ENCODE peak calls at places on chromosomes 4 and X, in seven cellular contexts. One of them, this sample, is unnamed.

GRCh38 chr4:118335316-118335715 is 17.5 kb downstream of the PRSS12 start:
- DNase-seq in astrocyte of the cerebellum: no peak
- DNase-seq in mesothelial cell of epicardium: no peak
- DNase-seq in natural killer cell: no peak
- DNase-seq in heart left ventricle: no peak
- DNase-seq in astrocyte of the spinal cord: no peak
- DNase-seq in dorsolateral prefrontal cortex: no peak
- DNase-seq in this sample: no peak

GRCh38 chr4:180809439-180809838 is 1433.8 kb upstream of the TENM3 start:
- DNase-seq in astrocyte of the cerebellum: no peak
- DNase-seq in mesothelial cell of epicardium: no peak
- DNase-seq in natural killer cell: no peak
- DNase-seq in heart left ventricle: no peak
- DNase-seq in astrocyte of the spinal cord: no peak
- DNase-seq in dorsolateral prefrontal cortex: no peak
- DNase-seq in this sample: no peak

GRCh38 chr4:16909245-16909644 is 10.8 kb upstream of the LDB2 start:
- DNase-seq in astrocyte of the cerebellum: no peak
- DNase-seq in mesothelial cell of epicardium: no peak
- DNase-seq in natural killer cell: no peak
- DNase-seq in heart left ventricle: peak
- DNase-seq in astrocyte of the spinal cord: no peak
- DNase-seq in dorsolateral prefrontal cortex: no peak
- DNase-seq in this sample: no peak

GRCh38 chr4:158590219-158590618 is 68.5 kb downstream of the RXFP1 start:
- DNase-seq in astrocyte of the cerebellum: no peak
- DNase-seq in mesothelial cell of epicardium: no peak
- DNase-seq in natural killer cell: no peak
- DNase-seq in heart left ventricle: no peak
- DNase-seq in astrocyte of the spinal cord: no peak
- DNase-seq in dorsolateral prefrontal cortex: no peak
- DNase-seq in this sample: no peak

GRCh38 chr4:152856960-152857359 is 77.2 kb downstream of the ARFIP1 start:
- DNase-seq in astrocyte of the cerebellum: no peak
- DNase-seq in mesothelial cell of epicardium: no peak
- DNase-seq in natural killer cell: no peak
- DNase-seq in heart left ventricle: no peak
- DNase-seq in astrocyte of the spinal cord: no peak
- DNase-seq in dorsolateral prefrontal cortex: no peak
- DNase-seq in this sample: no peak

GRCh38 chr4:8214091-8214490 is 15.0 kb downstream of the SH3TC1 start:
- DNase-seq in astrocyte of the cerebellum: no peak
- DNase-seq in mesothelial cell of epicardium: no peak
- DNase-seq in natural killer cell: no peak
- DNase-seq in heart left ventricle: no peak
- DNase-seq in astrocyte of the spinal cord: no peak
- DNase-seq in dorsolateral prefrontal cortex: no peak
- DNase-seq in this sample: no peak

GRCh38 chrX:17697191-17697590 is 40.1 kb upstream of the SCML1 start:
- DNase-seq in astrocyte of the cerebellum: no peak
- DNase-seq in mesothelial cell of epicardium: no peak
- DNase-seq in natural killer cell: no peak
- DNase-seq in heart left ventricle: no peak
- DNase-seq in astrocyte of the spinal cord: no peak
- DNase-seq in dorsolateral prefrontal cortex: no peak
- DNase-seq in this sample: no peak

GRCh38 chr4:140005699-140006098 is 148.3 kb downstream of the MAML3 start:
- DNase-seq in astrocyte of the cerebellum: no peak
- DNase-seq in mesothelial cell of epicardium: no peak
- DNase-seq in natural killer cell: no peak
- DNase-seq in heart left ventricle: no peak
- DNase-seq in astrocyte of the spinal cord: no peak
- DNase-seq in dorsolateral prefrontal cortex: no peak
- DNase-seq in this sample: no peak

GRCh38 chrX:49846545-49846944 is 17.4 kb downstream of the PAGE4 start:
- DNase-seq in astrocyte of the cerebellum: no peak
- DNase-seq in mesothelial cell of epicardium: no peak
- DNase-seq in natural killer cell: no peak
- DNase-seq in heart left ventricle: no peak
- DNase-seq in astrocyte of the spinal cord: no peak
- DNase-seq in dorsolateral prefrontal cortex: no peak
- DNase-seq in this sample: no peak

GRCh38 chrX:46912673-46913491 is 661 bp downstream of the JADE3 start:
- DNase-seq in astrocyte of the cerebellum: no peak
- DNase-seq in mesothelial cell of epicardium: peak
- DNase-seq in natural killer cell: peak
- DNase-seq in heart left ventricle: peak
- DNase-seq in astrocyte of the spinal cord: peak
- DNase-seq in dorsolateral prefrontal cortex: no peak
- DNase-seq in this sample: peak

GRCh38 chrX:106606583-106606982 is 5.2 kb upstream of the RADX start:
- DNase-seq in astrocyte of the cerebellum: no peak
- DNase-seq in mesothelial cell of epicardium: no peak
- DNase-seq in natural killer cell: no peak
- DNase-seq in heart left ventricle: no peak
- DNase-seq in astrocyte of the spinal cord: no peak
- DNase-seq in dorsolateral prefrontal cortex: no peak
- DNase-seq in this sample: no peak

GRCh38 chr4:76571274-76571673 is 136.2 kb downstream of the SHROOM3 start:
- DNase-seq in astrocyte of the cerebellum: no peak
- DNase-seq in mesothelial cell of epicardium: no peak
- DNase-seq in natural killer cell: no peak
- DNase-seq in heart left ventricle: no peak
- DNase-seq in astrocyte of the spinal cord: no peak
- DNase-seq in dorsolateral prefrontal cortex: no peak
- DNase-seq in this sample: no peak

GRCh38 chr4:153427363-153428071 is 38.6 kb upstream of the TMEM131L start:
- DNase-seq in astrocyte of the cerebellum: no peak
- DNase-seq in mesothelial cell of epicardium: no peak
- DNase-seq in natural killer cell: no peak
- DNase-seq in heart left ventricle: no peak
- DNase-seq in astrocyte of the spinal cord: peak
- DNase-seq in dorsolateral prefrontal cortex: no peak
- DNase-seq in this sample: no peak

GRCh38 chrX:100685284-100685996 is 41.4 kb downstream of the SRPX2 start:
- DNase-seq in astrocyte of the cerebellum: peak
- DNase-seq in mesothelial cell of epicardium: no peak
- DNase-seq in natural killer cell: peak
- DNase-seq in heart left ventricle: peak
- DNase-seq in astrocyte of the spinal cord: peak
- DNase-seq in dorsolateral prefrontal cortex: peak
- DNase-seq in this sample: no peak

GRCh38 chrX:100682939-100683338 is 38.9 kb downstream of the SRPX2 start:
- DNase-seq in astrocyte of the cerebellum: no peak
- DNase-seq in mesothelial cell of epicardium: no peak
- DNase-seq in natural killer cell: no peak
- DNase-seq in heart left ventricle: no peak
- DNase-seq in astrocyte of the spinal cord: no peak
- DNase-seq in dorsolateral prefrontal cortex: no peak
- DNase-seq in this sample: no peak

GRCh38 chrX:100687546-100687945 is 43.5 kb downstream of the SRPX2 start:
- DNase-seq in astrocyte of the cerebellum: no peak
- DNase-seq in mesothelial cell of epicardium: no peak
- DNase-seq in natural killer cell: no peak
- DNase-seq in heart left ventricle: no peak
- DNase-seq in astrocyte of the spinal cord: no peak
- DNase-seq in dorsolateral prefrontal cortex: no peak
- DNase-seq in this sample: no peak

GRCh38 chrX:100687128-100687527 is 43.1 kb downstream of the SRPX2 start:
- DNase-seq in astrocyte of the cerebellum: no peak
- DNase-seq in mesothelial cell of epicardium: no peak
- DNase-seq in natural killer cell: no peak
- DNase-seq in heart left ventricle: no peak
- DNase-seq in astrocyte of the spinal cord: no peak
- DNase-seq in dorsolateral prefrontal cortex: no peak
- DNase-seq in this sample: no peak

DNA sequence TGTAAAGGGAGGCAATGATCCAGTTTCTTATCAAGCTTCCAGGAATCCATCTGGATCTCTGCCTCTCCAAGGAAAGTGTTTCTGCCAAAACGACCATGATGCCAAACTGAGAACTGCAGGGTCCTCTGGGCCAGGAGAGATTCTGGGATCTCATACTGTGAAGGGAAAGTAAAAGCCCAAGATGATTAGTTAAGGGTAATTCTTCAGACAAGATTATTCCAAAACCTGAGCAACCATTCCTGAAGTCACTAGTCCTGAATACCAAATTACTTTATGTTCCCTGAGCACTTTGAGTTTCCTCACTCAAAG is 42.0 kb downstream of the SRPX2 start:
- DNase-seq in astrocyte of the cerebellum: no peak
- DNase-seq in mesothelial cell of epicardium: no peak
- DNase-seq in natural killer cell: no peak
- DNase-seq in heart left ventricle: no peak
- DNase-seq in astrocyte of the spinal cord: no peak
- DNase-seq in dorsolateral prefrontal cortex: no peak
- DNase-seq in this sample: no peak
- TF ChIP-seq CTCF in astrocyte of the cerebellum: no peak
- TF ChIP-seq CTCF in mesothelial cell of epicardium: peak
- TF ChIP-seq CTCF in natural killer cell: no peak
- TF ChIP-seq CTCF in heart left ventricle: no peak
- TF ChIP-seq CTCF in astrocyte of the spinal cord: no peak
- TF ChIP-seq CTCF in dorsolateral prefrontal cortex: no peak
- TF ChIP-seq CTCF in this sample: no peak

DNA sequence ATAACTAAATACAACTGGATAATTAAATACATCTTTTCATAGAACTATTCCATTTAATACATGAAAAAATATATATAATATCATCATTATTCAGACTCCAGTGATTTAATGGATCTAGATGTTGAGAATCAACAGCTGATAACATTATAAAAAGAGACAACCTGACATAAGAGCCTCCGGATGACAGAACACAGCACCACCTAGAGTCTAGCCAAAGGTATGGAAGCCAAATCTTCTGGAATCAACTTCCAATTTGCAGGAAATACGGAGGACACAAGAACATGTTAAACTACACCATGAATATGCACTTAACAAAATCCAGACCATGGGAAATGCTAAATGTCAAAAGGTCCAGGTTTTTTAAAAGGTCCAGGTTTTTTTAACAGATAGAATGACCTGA is 55.0 kb downstream of the LRBA start:
- DNase-seq in astrocyte of the cerebellum: no peak
- DNase-seq in mesothelial cell of epicardium: no peak
- DNase-seq in natural killer cell: no peak
- DNase-seq in heart left ventricle: no peak
- DNase-seq in astrocyte of the spinal cord: no peak
- DNase-seq in dorsolateral prefrontal cortex: no peak
- DNase-seq in this sample: no peak
- TF ChIP-seq CTCF in astrocyte of the cerebellum: peak
- TF ChIP-seq CTCF in mesothelial cell of epicardium: peak
- TF ChIP-seq CTCF in natural killer cell: no peak
- TF ChIP-seq CTCF in heart left ventricle: peak
- TF ChIP-seq CTCF in astrocyte of the spinal cord: peak
- TF ChIP-seq CTCF in dorsolateral prefrontal cortex: peak
- TF ChIP-seq CTCF in this sample: no peak

GRCh38 chr4:10459305-10459704 is 2.1 kb upstream of the ZNF518B start:
- DNase-seq in astrocyte of the cerebellum: no peak
- DNase-seq in mesothelial cell of epicardium: no peak
- DNase-seq in natural killer cell: no peak
- DNase-seq in heart left ventricle: no peak
- DNase-seq in astrocyte of the spinal cord: no peak
- DNase-seq in dorsolateral prefrontal cortex: no peak
- DNase-seq in this sample: no peak

GRCh38 chr4:10461091-10461849 is 4.0 kb upstream of the ZNF518B start:
- DNase-seq in astrocyte of the cerebellum: peak
- DNase-seq in mesothelial cell of epicardium: peak
- DNase-seq in natural killer cell: peak
- DNase-seq in heart left ventricle: peak
- DNase-seq in astrocyte of the spinal cord: peak
- DNase-seq in dorsolateral prefrontal cortex: no peak
- DNase-seq in this sample: peak

GRCh38 chr4:10461850-10462400 is 4.7 kb upstream of the ZNF518B start:
- DNase-seq in astrocyte of the cerebellum: no peak
- DNase-seq in mesothelial cell of epicardium: no peak
- DNase-seq in natural killer cell: no peak
- DNase-seq in heart left ventricle: no peak
- DNase-seq in astrocyte of the spinal cord: no peak
- DNase-seq in dorsolateral prefrontal cortex: no peak
- DNase-seq in this sample: no peak

GRCh38 chr4:10458190-10458589 is 964 bp upstream of the ZNF518B start:
- DNase-seq in astrocyte of the cerebellum: no peak
- DNase-seq in mesothelial cell of epicardium: no peak
- DNase-seq in natural killer cell: no peak
- DNase-seq in heart left ventricle: no peak
- DNase-seq in astrocyte of the spinal cord: no peak
- DNase-seq in dorsolateral prefrontal cortex: no peak
- DNase-seq in this sample: no peak

DNA sequence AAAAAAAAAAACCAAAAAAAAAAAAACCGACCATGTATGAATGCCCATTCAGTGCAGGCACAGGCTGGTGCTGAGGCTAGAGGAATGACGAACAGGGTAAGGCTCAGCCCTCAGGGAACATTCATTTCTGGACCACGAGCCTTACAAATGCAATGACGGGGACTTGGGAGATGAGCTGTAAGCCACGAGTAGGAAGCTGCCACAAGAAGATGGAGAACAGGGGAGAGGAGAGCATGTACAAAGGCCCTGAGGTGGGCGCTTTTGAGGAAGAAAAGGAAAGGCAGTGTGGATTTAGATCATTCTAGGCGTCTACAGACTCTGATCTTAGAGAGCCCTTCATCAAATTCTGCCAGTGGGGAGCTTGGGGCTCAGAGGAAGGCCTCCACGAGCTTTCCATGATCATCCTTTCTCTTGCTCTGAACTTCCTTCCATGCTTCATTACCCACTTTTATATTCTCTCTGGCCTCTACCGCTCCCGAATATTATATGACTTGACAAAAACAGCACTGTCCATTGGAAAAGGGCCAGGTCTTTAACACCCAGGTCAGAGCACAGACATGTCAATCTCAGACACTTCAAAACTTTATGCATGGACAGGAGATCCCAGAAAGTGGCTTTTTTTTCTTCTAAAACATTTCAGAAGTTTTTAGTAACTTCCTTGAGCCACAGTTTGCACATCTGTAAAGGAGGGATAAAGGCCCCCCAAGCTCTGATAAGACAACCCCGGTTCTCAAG is 3.3 kb upstream of the ZNF518B start:
- DNase-seq in astrocyte of the cerebellum: no peak
- DNase-seq in mesothelial cell of epicardium: no peak
- DNase-seq in natural killer cell: no peak
- DNase-seq in heart left ventricle: no peak
- DNase-seq in astrocyte of the spinal cord: no peak
- DNase-seq in dorsolateral prefrontal cortex: no peak
- DNase-seq in this sample: no peak
- TF ChIP-seq CTCF in astrocyte of the cerebellum: no peak
- TF ChIP-seq CTCF in mesothelial cell of epicardium: no peak
- TF ChIP-seq CTCF in natural killer cell: no peak
- TF ChIP-seq CTCF in heart left ventricle: no peak
- TF ChIP-seq CTCF in astrocyte of the spinal cord: no peak
- TF ChIP-seq CTCF in dorsolateral prefrontal cortex: no peak
- TF ChIP-seq CTCF in this sample: no peak

DNA sequence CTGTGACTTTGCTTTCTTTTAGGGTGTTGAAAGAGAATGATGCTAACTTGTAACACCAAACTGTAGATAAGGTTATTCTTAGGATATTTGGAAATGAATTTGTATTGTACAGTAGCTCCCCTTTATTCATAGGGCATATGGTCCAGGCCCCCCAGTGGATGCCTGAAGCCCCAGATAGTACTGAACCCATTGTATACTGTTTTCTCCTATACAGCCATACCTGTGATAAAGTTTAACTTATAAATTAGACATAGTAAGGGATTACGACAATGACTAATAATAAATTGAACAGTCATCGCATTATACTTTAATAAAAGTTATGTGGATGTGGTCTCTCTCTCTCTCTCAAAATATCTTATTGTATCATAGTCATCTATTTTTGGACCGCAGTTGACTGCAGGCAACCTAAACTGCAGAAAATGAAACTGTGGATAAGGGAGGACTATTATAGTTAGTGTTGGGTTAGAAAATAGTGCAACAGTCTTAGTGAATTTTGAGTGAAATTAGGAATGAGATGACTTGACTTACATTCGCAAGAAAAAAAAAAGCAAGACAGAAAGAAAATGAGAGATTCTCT is 105.1 kb downstream of the CLDN22 start:
- DNase-seq in astrocyte of the cerebellum: no peak
- DNase-seq in mesothelial cell of epicardium: no peak
- DNase-seq in natural killer cell: no peak
- DNase-seq in heart left ventricle: no peak
- DNase-seq in astrocyte of the spinal cord: no peak
- DNase-seq in dorsolateral prefrontal cortex: no peak
- DNase-seq in this sample: no peak
- TF ChIP-seq CTCF in astrocyte of the cerebellum: no peak
- TF ChIP-seq CTCF in mesothelial cell of epicardium: no peak
- TF ChIP-seq CTCF in natural killer cell: no peak
- TF ChIP-seq CTCF in heart left ventricle: no peak
- TF ChIP-seq CTCF in astrocyte of the spinal cord: no peak
- TF ChIP-seq CTCF in dorsolateral prefrontal cortex: no peak
- TF ChIP-seq CTCF in this sample: no peak